ENCODE peak calls at places on chromosomes 7 and 10, in nine cellular contexts. D, V, X, C, G, P, K, J and H are unnamed samples.

GRCh38 chr10:119313645-119314044 is 106.3 kb downstream of the GRK5 start:
- DNase-seq in P (no peak), C (peak; percentile 40), J (no peak), D (no peak), K (no peak), V (no peak), X (no peak), G (no peak), H (no peak)

GRCh38 chr10:124025638-124026336 is 67.6 kb downstream of the CHST15 start:
- DNase-seq in P (no peak), V (no peak), C (no peak), K (peak; percentile 43), G (peak; percentile 75), X (peak; percentile 21), D (peak; percentile 39), J (peak; percentile 69), H (no peak)

GRCh38 chr10:72539137-72539536 is 86.7 kb downstream of the MICU1 start:
- DNase-seq in V (no peak), X (no peak), J (no peak), G (no peak), P (no peak), K (no peak), D (no peak), C (no peak), H (no peak)

GRCh38 chr7:157493017-157493416 is 156.2 kb downstream of the DNAJB6 start:
- DNase-seq in G (no peak), P (no peak), X (no peak), V (no peak), C (no peak), K (no peak), J (no peak), D (no peak), H (peak; percentile 18)

GRCh38 chr7:77407906-77408305 is 8.2 kb downstream of the GSAP start:
- DNase-seq in X (no peak), V (no peak), J (no peak), D (no peak), G (no peak), C (no peak), P (no peak), K (no peak), H (no peak)

GRCh38 chr10:42769173-42769572 is 13.4 kb upstream of the BMS1 start:
- DNase-seq in X (no peak), J (no peak), G (no peak), C (no peak), K (no peak), V (no peak), D (no peak), P (no peak), H (no peak)

GRCh38 chr7:29345590-29345989 is 151.0 kb downstream of the CHN2 start:
- DNase-seq in V (no peak), D (peak; percentile 62), G (no peak), K (peak; percentile 45), X (peak; percentile 39), P (no peak), J (no peak), C (peak; percentile 34), H (peak; percentile 23)

GRCh38 chr7:25124485-25125136 is 449 bp downstream of the CYCS start:
- DNase-seq in X (peak; percentile 65), D (peak; percentile 17), J (no peak), P (no peak), V (peak; percentile 9), G (peak; percentile 37), K (no peak), C (peak; percentile 28), H (no peak)

GRCh38 chr7:50069613-50070012 is 23.4 kb downstream of the ZPBP start:
- DNase-seq in X (peak; percentile 57), P (no peak), D (peak; percentile 47), K (no peak), V (peak; percentile 23), G (no peak), C (no peak), J (peak; percentile 78), H (no peak)

GRCh38 chr10:48404646-48405045 is 98.2 kb downstream of the MAPK8 start:
- DNase-seq in C (no peak), V (no peak), G (no peak), X (peak; percentile 75), D (no peak), J (no peak), P (no peak), K (peak; percentile 21), H (no peak)

GRCh38 chr7:21690717-21691116 is 147.9 kb downstream of the DNAH11 start:
- DNase-seq in D (no peak), P (no peak), X (no peak), G (no peak), C (no peak), V (no peak), J (no peak), K (no peak), H (no peak)

GRCh38 chr10:104273291-104273690 is 4.3 kb downstream of the GSTO2 start:
- DNase-seq in J (no peak), P (no peak), G (no peak), C (no peak), K (no peak), D (no peak), V (no peak), X (peak; percentile 73), H (no peak)

GRCh38 chr10:102243304-102243703 is 2.0 kb upstream of the PITX3 start:
- DNase-seq in D (no peak), P (no peak), C (no peak), K (no peak), G (no peak), X (peak; percentile 89), J (no peak), V (no peak), H (peak; percentile 54)

GRCh38 chr7:101933685-101934084 is 116.3 kb downstream of the CUX1 start:
- DNase-seq in G (peak; percentile 60), D (no peak), C (no peak), J (no peak), K (no peak), X (no peak), P (no peak), V (no peak), H (no peak)

GRCh38 chr7:13990319-13990983 is 985 bp upstream of the ETV1 start:
- DNase-seq in D (peak; percentile 39), C (no peak), P (peak; percentile 85), G (no peak), V (peak; percentile 51), J (peak; percentile 75), K (peak; percentile 62), X (peak; percentile 62), H (peak; percentile 53)

DNA sequence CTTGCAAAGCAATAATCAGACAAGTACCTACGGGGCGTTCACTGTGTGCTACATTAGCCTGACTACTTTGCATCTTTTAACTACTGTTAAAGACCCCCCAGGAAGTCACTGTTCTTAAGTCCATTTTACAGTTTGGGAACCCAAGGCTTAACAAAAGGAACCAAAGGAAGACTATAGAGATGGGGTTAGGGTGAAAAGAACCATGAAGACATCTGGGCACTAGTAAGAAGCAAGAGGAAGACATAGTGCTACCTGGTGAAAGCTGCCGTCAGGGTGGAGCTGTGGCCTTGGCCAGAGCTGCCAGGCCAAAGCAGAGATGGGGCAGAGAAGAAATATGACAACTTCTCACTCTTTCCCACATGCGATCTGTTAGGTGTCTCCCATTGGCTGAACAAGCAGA is 85.3 kb downstream of the ARID5B start:
- DNase-seq in K (no peak), J (no peak), V (no peak), G (peak; percentile 51), X (no peak), D (no peak), P (no peak), C (no peak), H (no peak)
- H3K27ac ChIP-seq in K (peak overlapping the region; percentile 33), J (peak overlapping the region; percentile 34), V (peak overlapping the region; percentile 47), G (peak overlapping the region; percentile 99), X (no peak overlapping the region), D (no peak overlapping the region), P (peak overlapping the region; percentile 77), C (no peak overlapping the region), H (no peak overlapping the region)

GRCh38 chr10:19970707-19971106 is 154.5 kb downstream of the PLXDC2 start:
- DNase-seq in G (no peak), K (no peak), V (no peak), P (no peak), C (no peak), J (no peak), X (no peak), D (no peak), H (no peak)
- H3K27ac ChIP-seq in G (no peak overlapping the region), K (no peak overlapping the region), V (no peak overlapping the region), P (peak overlapping the region; percentile 50), C (no peak overlapping the region), J (no peak overlapping the region), X (no peak overlapping the region), D (no peak overlapping the region), H (no peak overlapping the region)

DNA sequence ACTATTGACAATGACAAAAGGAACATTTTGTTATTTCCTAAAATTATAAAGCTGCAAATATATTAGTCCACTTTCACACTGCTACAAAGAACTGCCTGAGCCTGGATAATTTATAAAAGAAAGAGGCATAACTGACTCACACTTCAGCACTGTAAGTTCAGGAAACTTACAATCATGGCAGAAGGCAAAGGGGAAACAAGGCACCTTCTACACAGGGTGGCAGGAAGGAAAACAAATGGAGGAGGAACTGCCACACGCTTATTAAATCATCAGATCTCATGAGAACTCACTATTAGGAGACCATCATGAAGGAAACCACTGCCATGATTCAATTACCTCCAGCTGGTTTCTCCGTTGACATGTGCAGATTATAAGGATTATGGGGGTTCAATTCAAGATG is 203.1 kb downstream of the TPK1 start:
- DNase-seq in V (no peak), J (no peak), K (no peak), G (no peak), C (no peak), P (no peak), D (no peak), X (no peak), H (no peak)
- H3K27ac ChIP-seq in V (no peak overlapping the region), J (no peak overlapping the region), K (no peak overlapping the region), G (no peak overlapping the region), C (no peak overlapping the region), P (no peak overlapping the region), D (no peak overlapping the region), X (no peak overlapping the region), H (no peak overlapping the region)

GRCh38 chr10:61779950-61780659 is 117.4 kb downstream of the CABCOCO1 start:
- DNase-seq in X (peak; percentile 91), V (no peak), D (peak; percentile 30), J (peak; percentile 77), P (peak; percentile 80), K (peak; percentile 61), G (no peak), C (no peak), H (peak; percentile 88)

GRCh38 chr10:61776615-61777266 is 114.0 kb downstream of the CABCOCO1 start:
- DNase-seq in D (no peak), K (no peak), X (no peak), C (no peak), J (no peak), G (no peak), V (no peak), P (no peak), H (no peak)

GRCh38 chr10:61778137-61778536 is 115.4 kb downstream of the CABCOCO1 start:
- DNase-seq in V (no peak), G (no peak), C (no peak), J (no peak), K (no peak), D (no peak), P (no peak), X (no peak), H (no peak)

GRCh38 chr10:61780732-61781131 is 118.0 kb downstream of the CABCOCO1 start:
- DNase-seq in V (no peak), G (no peak), P (no peak), D (no peak), K (no peak), X (no peak), J (no peak), C (no peak), H (no peak)

DNA sequence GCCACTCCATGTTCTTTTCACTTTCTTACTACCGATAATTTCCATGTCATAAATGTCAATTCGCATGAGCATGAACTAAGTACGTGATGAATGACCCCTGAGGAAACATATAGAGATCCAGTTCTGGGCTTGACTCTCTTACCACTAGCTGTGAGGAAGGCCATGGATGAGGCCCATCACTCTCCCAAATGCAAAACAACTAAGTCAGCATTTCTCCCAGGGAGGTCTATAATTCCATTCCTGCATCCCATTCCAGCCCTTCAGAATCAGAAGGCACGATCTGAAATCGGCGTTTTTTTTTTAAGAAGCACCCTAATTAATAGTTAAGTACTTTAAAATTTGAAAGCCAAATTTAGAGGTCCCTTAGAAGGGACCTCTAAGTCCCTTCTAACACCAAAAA is 116.5 kb downstream of the CABCOCO1 start:
- DNase-seq in C (no peak), X (no peak), V (no peak), P (no peak), J (no peak), D (no peak), K (no peak), G (no peak), H (no peak)
- H3K27ac ChIP-seq in C (no peak overlapping the region), X (peak overlapping the region; percentile 54), V (no peak overlapping the region), P (no peak overlapping the region), J (no peak overlapping the region), D (no peak overlapping the region), K (no peak overlapping the region), G (no peak overlapping the region), H (peak overlapping the region; percentile 29)